ENCODE peak calls at places on chromosomes 13 and 19, in ten cellular contexts. One of them, this sample, is unnamed.

GRCh38 chr19:39677931-39678889 is 22.5 kb downstream of the LGALS16 start:
- DNase-seq in kidney tubule cell: peak; percentile 82
- DNase-seq in osteocyte: no peak
- DNase-seq in cardiac fibroblast: peak; percentile 5
- DNase-seq in COLO829: no peak
- DNase-seq in T follicular helper cell: no peak
- DNase-seq in Daoy: peak; percentile 90
- DNase-seq in NCI-H774: peak; percentile 83
- DNase-seq in body of pancreas: peak; percentile 69
- DNase-seq in AG09309: no peak
- DNase-seq in this sample: no peak

GRCh38 chr19:40717325-40717879 is 490 bp downstream of the ITPKC start:
- DNase-seq in kidney tubule cell: no peak
- DNase-seq in osteocyte: no peak
- DNase-seq in cardiac fibroblast: no peak
- DNase-seq in COLO829: no peak
- DNase-seq in T follicular helper cell: no peak
- DNase-seq in Daoy: no peak
- DNase-seq in NCI-H774: no peak
- DNase-seq in body of pancreas: peak; percentile 57
- DNase-seq in AG09309: no peak
- DNase-seq in this sample: no peak

GRCh38 chr13:25632166-25632888 is 260.6 kb downstream of the ATP8A2 start:
- DNase-seq in kidney tubule cell: no peak
- DNase-seq in osteocyte: no peak
- DNase-seq in cardiac fibroblast: no peak
- DNase-seq in COLO829: no peak
- DNase-seq in T follicular helper cell: no peak
- DNase-seq in Daoy: peak; percentile 9
- DNase-seq in NCI-H774: no peak
- DNase-seq in body of pancreas: no peak
- DNase-seq in AG09309: no peak
- DNase-seq in this sample: no peak

GRCh38 chr19:44745386-44745831 is 3.1 kb upstream of the BCL3 start:
- DNase-seq in kidney tubule cell: peak; percentile 65
- DNase-seq in osteocyte: peak; percentile 86
- DNase-seq in cardiac fibroblast: peak; percentile 87
- DNase-seq in COLO829: no peak
- DNase-seq in T follicular helper cell: no peak
- DNase-seq in Daoy: peak; percentile 91
- DNase-seq in NCI-H774: no peak
- DNase-seq in body of pancreas: no peak
- DNase-seq in AG09309: peak; percentile 59
- DNase-seq in this sample: no peak

GRCh38 chr13:78972561-78972960 is 313.6 kb upstream of the OBI1 start:
- DNase-seq in kidney tubule cell: no peak
- DNase-seq in osteocyte: no peak
- DNase-seq in cardiac fibroblast: no peak
- DNase-seq in COLO829: no peak
- DNase-seq in T follicular helper cell: no peak
- DNase-seq in Daoy: no peak
- DNase-seq in NCI-H774: no peak
- DNase-seq in body of pancreas: no peak
- DNase-seq in AG09309: no peak
- DNase-seq in this sample: no peak

GRCh38 chr19:4914736-4915501 is 5.6 kb downstream of the UHRF1 start:
- DNase-seq in kidney tubule cell: peak; percentile 79
- DNase-seq in osteocyte: no peak
- DNase-seq in cardiac fibroblast: peak; percentile 82
- DNase-seq in COLO829: peak; percentile 67
- DNase-seq in T follicular helper cell: peak; percentile 68
- DNase-seq in Daoy: peak; percentile 88
- DNase-seq in NCI-H774: no peak
- DNase-seq in body of pancreas: no peak
- DNase-seq in AG09309: peak; percentile 45
- DNase-seq in this sample: no peak

GRCh38 chr19:29489182-29489951 is 36.4 kb upstream of the VSTM2B start:
- DNase-seq in kidney tubule cell: no peak
- DNase-seq in osteocyte: no peak
- DNase-seq in cardiac fibroblast: no peak
- DNase-seq in COLO829: no peak
- DNase-seq in T follicular helper cell: no peak
- DNase-seq in Daoy: peak; percentile 35
- DNase-seq in NCI-H774: no peak
- DNase-seq in body of pancreas: no peak
- DNase-seq in AG09309: no peak
- DNase-seq in this sample: no peak

GRCh38 chr19:41597600-41598041 is 21.7 kb downstream of the CEACAM21 start:
- DNase-seq in kidney tubule cell: peak; percentile 68
- DNase-seq in osteocyte: peak; percentile 84
- DNase-seq in cardiac fibroblast: peak; percentile 75
- DNase-seq in COLO829: peak; percentile 82
- DNase-seq in T follicular helper cell: peak; percentile 65
- DNase-seq in Daoy: peak; percentile 72
- DNase-seq in NCI-H774: peak; percentile 45
- DNase-seq in body of pancreas: peak; percentile 70
- DNase-seq in AG09309: peak; percentile 16
- DNase-seq in this sample: no peak